ENCODE peak calls at places on chromosome 19, in seven cellular contexts. One of them, this sample, is unnamed.

GRCh38 chr19:41334793-41335192 is 18.9 kb downstream of the TGFB1 start:
- DNase-seq in central memory CD4-positive, alpha-beta T cell: no peak
- DNase-seq in caudate nucleus: no peak
- DNase-seq in ELR: no peak
- DNase-seq in activated naive CD4-positive, alpha-beta T cell treated with anti-CD3 and anti-CD28 coated beads, Interleukin-2, amount 50 U/mL, for 72 hours: no peak
- DNase-seq in HT1080: no peak
- DNase-seq in T-helper 1 cell: no peak
- DNase-seq in this sample: no peak

GRCh38 chr19:48975947-48976847 is 11.1 kb downstream of the FTL start:
- DNase-seq in central memory CD4-positive, alpha-beta T cell: peak
- DNase-seq in caudate nucleus: no peak
- DNase-seq in ELR: peak
- DNase-seq in activated naive CD4-positive, alpha-beta T cell treated with anti-CD3 and anti-CD28 coated beads, Interleukin-2, amount 50 U/mL, for 72 hours: no peak
- DNase-seq in HT1080: peak
- DNase-seq in T-helper 1 cell: no peak
- DNase-seq in this sample: no peak

GRCh38 chr19:19022380-19022961 is 10.8 kb downstream of the SUGP2 start:
- DNase-seq in central memory CD4-positive, alpha-beta T cell: no peak
- DNase-seq in caudate nucleus: no peak
- DNase-seq in ELR: no peak
- DNase-seq in activated naive CD4-positive, alpha-beta T cell treated with anti-CD3 and anti-CD28 coated beads, Interleukin-2, amount 50 U/mL, for 72 hours: no peak
- DNase-seq in HT1080: no peak
- DNase-seq in T-helper 1 cell: no peak
- DNase-seq in this sample: no peak

GRCh38 chr19:57708641-57709354 is at the start of gene ZNF154:
- DNase-seq in central memory CD4-positive, alpha-beta T cell: peak
- DNase-seq in caudate nucleus: peak
- DNase-seq in ELR: no peak
- DNase-seq in activated naive CD4-positive, alpha-beta T cell treated with anti-CD3 and anti-CD28 coated beads, Interleukin-2, amount 50 U/mL, for 72 hours: no peak
- DNase-seq in HT1080: no peak
- DNase-seq in T-helper 1 cell: peak
- DNase-seq in this sample: no peak

GRCh38 chr19:15268192-15268927 is 36.1 kb upstream of the EPHX3 start:
- DNase-seq in central memory CD4-positive, alpha-beta T cell: no peak
- DNase-seq in caudate nucleus: no peak
- DNase-seq in ELR: no peak
- DNase-seq in activated naive CD4-positive, alpha-beta T cell treated with anti-CD3 and anti-CD28 coated beads, Interleukin-2, amount 50 U/mL, for 72 hours: no peak
- DNase-seq in HT1080: no peak
- DNase-seq in T-helper 1 cell: no peak
- DNase-seq in this sample: no peak

GRCh38 chr19:48999481-49000325 is 6.0 kb downstream of the RUVBL2 start:
- DNase-seq in central memory CD4-positive, alpha-beta T cell: peak
- DNase-seq in caudate nucleus: no peak
- DNase-seq in ELR: peak
- DNase-seq in activated naive CD4-positive, alpha-beta T cell treated with anti-CD3 and anti-CD28 coated beads, Interleukin-2, amount 50 U/mL, for 72 hours: peak
- DNase-seq in HT1080: peak
- DNase-seq in T-helper 1 cell: peak
- DNase-seq in this sample: peak

GRCh38 chr19:45202637-45203036 is 24.1 kb downstream of the BLOC1S3 start:
- DNase-seq in central memory CD4-positive, alpha-beta T cell: no peak
- DNase-seq in caudate nucleus: no peak
- DNase-seq in ELR: no peak
- DNase-seq in activated naive CD4-positive, alpha-beta T cell treated with anti-CD3 and anti-CD28 coated beads, Interleukin-2, amount 50 U/mL, for 72 hours: no peak
- DNase-seq in HT1080: no peak
- DNase-seq in T-helper 1 cell: no peak
- DNase-seq in this sample: no peak

GRCh38 chr19:45876411-45877197 is 9.3 kb downstream of the IRF2BP1 start:
- DNase-seq in central memory CD4-positive, alpha-beta T cell: peak
- DNase-seq in caudate nucleus: no peak
- DNase-seq in ELR: no peak
- DNase-seq in activated naive CD4-positive, alpha-beta T cell treated with anti-CD3 and anti-CD28 coated beads, Interleukin-2, amount 50 U/mL, for 72 hours: peak
- DNase-seq in HT1080: no peak
- DNase-seq in T-helper 1 cell: no peak
- DNase-seq in this sample: no peak

GRCh38 chr19:15433519-15434069 is 14.8 kb upstream of the AKAP8L start:
- DNase-seq in central memory CD4-positive, alpha-beta T cell: no peak
- DNase-seq in caudate nucleus: no peak
- DNase-seq in ELR: no peak
- DNase-seq in activated naive CD4-positive, alpha-beta T cell treated with anti-CD3 and anti-CD28 coated beads, Interleukin-2, amount 50 U/mL, for 72 hours: no peak
- DNase-seq in HT1080: no peak
- DNase-seq in T-helper 1 cell: no peak
- DNase-seq in this sample: no peak

GRCh38 chr19:17830567-17831418 is 9.5 kb upstream of the INSL3 start:
- DNase-seq in central memory CD4-positive, alpha-beta T cell: no peak
- DNase-seq in caudate nucleus: peak
- DNase-seq in ELR: peak
- DNase-seq in activated naive CD4-positive, alpha-beta T cell treated with anti-CD3 and anti-CD28 coated beads, Interleukin-2, amount 50 U/mL, for 72 hours: peak
- DNase-seq in HT1080: no peak
- DNase-seq in T-helper 1 cell: peak
- DNase-seq in this sample: peak

GRCh38 chr19:2949939-2950285 is 5.1 kb upstream of the ZNF77 start:
- DNase-seq in central memory CD4-positive, alpha-beta T cell: no peak
- DNase-seq in caudate nucleus: no peak
- DNase-seq in ELR: peak
- DNase-seq in activated naive CD4-positive, alpha-beta T cell treated with anti-CD3 and anti-CD28 coated beads, Interleukin-2, amount 50 U/mL, for 72 hours: no peak
- DNase-seq in HT1080: no peak
- DNase-seq in T-helper 1 cell: no peak
- DNase-seq in this sample: peak

GRCh38 chr19:5128251-5128931 is 159.5 kb downstream of the KDM4B start:
- DNase-seq in central memory CD4-positive, alpha-beta T cell: no peak
- DNase-seq in caudate nucleus: peak
- DNase-seq in ELR: no peak
- DNase-seq in activated naive CD4-positive, alpha-beta T cell treated with anti-CD3 and anti-CD28 coated beads, Interleukin-2, amount 50 U/mL, for 72 hours: no peak
- DNase-seq in HT1080: no peak
- DNase-seq in T-helper 1 cell: no peak
- DNase-seq in this sample: peak

GRCh38 chr19:40466219-40467006 is at the start of gene SPTBN4:
- DNase-seq in central memory CD4-positive, alpha-beta T cell: no peak
- DNase-seq in caudate nucleus: peak
- DNase-seq in ELR: no peak
- DNase-seq in activated naive CD4-positive, alpha-beta T cell treated with anti-CD3 and anti-CD28 coated beads, Interleukin-2, amount 50 U/mL, for 72 hours: peak
- DNase-seq in HT1080: no peak
- DNase-seq in T-helper 1 cell: no peak
- DNase-seq in this sample: no peak

GRCh38 chr19:48061401-48062344 is 17.8 kb upstream of the CABP5 start:
- DNase-seq in central memory CD4-positive, alpha-beta T cell: no peak
- DNase-seq in caudate nucleus: no peak
- DNase-seq in ELR: no peak
- DNase-seq in activated naive CD4-positive, alpha-beta T cell treated with anti-CD3 and anti-CD28 coated beads, Interleukin-2, amount 50 U/mL, for 72 hours: no peak
- DNase-seq in HT1080: no peak
- DNase-seq in T-helper 1 cell: no peak
- DNase-seq in this sample: no peak

GRCh38 chr19:36140289-36141038 is 598 bp downstream of the CAPNS1 start:
- DNase-seq in central memory CD4-positive, alpha-beta T cell: no peak
- DNase-seq in caudate nucleus: peak
- DNase-seq in ELR: peak
- DNase-seq in activated naive CD4-positive, alpha-beta T cell treated with anti-CD3 and anti-CD28 coated beads, Interleukin-2, amount 50 U/mL, for 72 hours: peak
- DNase-seq in HT1080: peak
- DNase-seq in T-helper 1 cell: peak
- DNase-seq in this sample: no peak

GRCh38 chr19:10946964-10947657 is 13.7 kb upstream of the SMARCA4 start:
- DNase-seq in central memory CD4-positive, alpha-beta T cell: no peak
- DNase-seq in caudate nucleus: no peak
- DNase-seq in ELR: no peak
- DNase-seq in activated naive CD4-positive, alpha-beta T cell treated with anti-CD3 and anti-CD28 coated beads, Interleukin-2, amount 50 U/mL, for 72 hours: no peak
- DNase-seq in HT1080: no peak
- DNase-seq in T-helper 1 cell: no peak
- DNase-seq in this sample: no peak

This sample was measured in pulmonary artery endothelial cell.